ENCODE peak calls at places on chromosomes 7 and 10, in eight cellular contexts. O is cardiac muscle cell; V is thoracic aorta; B is keratinocyte; M is right atrium auricular region; X is CD8-positive, alpha-beta memory T cell; S is uterus; J is PC-9. W is an unnamed sample. For H3K4me1, the result is how much of the 10 kb centered on the place peaks cover.

GRCh38 chr10:6958254-6958653 is 378.2 kb upstream of the PRKCQ start:
- DNase-seq in V (no peak), S (no peak), O (peak), X (peak), J (no peak), M (no peak), B (no peak), W (no peak)

GRCh38 chr7:1985071-1985470 is 247.7 kb downstream of the MAD1L1 start:
- DNase-seq in V (no peak), J (no peak), S (no peak), B (no peak), M (no peak), X (no peak), O (no peak), W (no peak)

GRCh38 chr7:77428777-77429231 is 12.7 kb upstream of the GSAP start:
- DNase-seq in V (no peak), M (no peak), S (no peak), O (peak), X (no peak), B (no peak), J (no peak), W (no peak)

GRCh38 chr7:64947252-64948000 is 43.4 kb downstream of the ZNF117 start:
- DNase-seq in V (no peak), M (no peak), X (no peak), J (no peak), B (no peak), O (peak), S (no peak), W (no peak)

GRCh38 chr7:135349746-135350145 is 116.1 kb downstream of the STRA8 start:
- DNase-seq in X (no peak), O (no peak), B (no peak), M (no peak), S (no peak), J (no peak), V (no peak), W (no peak)

GRCh38 chr7:141600139-141600538 is 48.9 kb downstream of the AGK start:
- DNase-seq in O (no peak), S (no peak), J (no peak), X (no peak), V (no peak), B (no peak), M (no peak), W (no peak)

GRCh38 chr7:11754123-11754522 is 77.9 kb downstream of the THSD7A start:
- DNase-seq in V (no peak), M (no peak), X (no peak), O (no peak), J (no peak), B (no peak), S (no peak), W (no peak)

GRCh38 chr7:2821161-2821841 is 22.8 kb downstream of the GNA12 start:
- DNase-seq in X (no peak), O (no peak), M (no peak), J (peak), V (no peak), B (peak), S (no peak), W (no peak)

GRCh38 chr10:4353964-4354363 is 472.0 kb upstream of the AKR1E2 start:
- DNase-seq in V (no peak), S (no peak), X (no peak), J (no peak), M (no peak), B (no peak), O (no peak), W (no peak)

GRCh38 chr10:122051609-122052385 is 62.8 kb downstream of the TACC2 start:
- DNase-seq in M (no peak), V (no peak), S (peak), B (peak), O (peak), J (peak), X (no peak), W (no peak)

GRCh38 chr7:105760549-105761447 is 115.6 kb downstream of the ATXN7L1 start:
- DNase-seq in O (no peak), M (no peak), V (no peak), S (no peak), X (peak), B (no peak), J (no peak), W (no peak)

GRCh38 chr7:45035909-45036308 is 35.9 kb downstream of the CCM2 start:
- DNase-seq in O (no peak), X (no peak), J (no peak), V (no peak), M (no peak), S (no peak), B (no peak), W (no peak)

GRCh38 chr7:111137296-111138195 is 46.6 kb downstream of the LRRN3 start:
- DNase-seq in B (no peak), O (no peak), X (no peak), J (peak), S (no peak), V (no peak), M (no peak), W (no peak)

GRCh38 chr10:123930340-123931001 is 38.9 kb upstream of the CPXM2 start:
- DNase-seq in X (no peak), S (no peak), J (no peak), V (no peak), B (no peak), M (no peak), O (no peak), W (no peak)

GRCh38 chr7:17849504-17849903 is 90.8 kb downstream of the SNX13 start:
- DNase-seq in O (peak), J (no peak), B (no peak), V (no peak), S (no peak), M (no peak), X (no peak), W (no peak)

GRCh38 chr7:1024331-1024761 is 20.0 kb upstream of the GPR146 start:
- DNase-seq in M (no peak), J (no peak), B (no peak), X (no peak), S (no peak), O (no peak), V (no peak), W (no peak)

GRCh38 chr7:80977751-80978150 is 58.9 kb upstream of the SEMA3C start:
- DNase-seq in V (no peak), M (no peak), X (no peak), B (no peak), O (no peak), J (no peak), S (no peak), W (no peak)

GRCh38 chr10:63365976-63366765 is 99.6 kb downstream of the JMJD1C start:
- DNase-seq in B (no peak), V (no peak), X (no peak), J (no peak), S (no peak), O (no peak), M (no peak), W (no peak)
- H3K4me1 ChIP-seq in B (under half), V (under half), X (under half), J (under half), S (under half), O (under half), M (under half), W (under half)

GRCh38 chr7:103632972-103633371 is 187.0 kb upstream of the SLC26A5 start:
- DNase-seq in S (no peak), O (no peak), V (no peak), B (peak), M (no peak), X (no peak), J (no peak), W (no peak)

GRCh38 chr7:103636153-103636552 is 190.1 kb upstream of the SLC26A5 start:
- DNase-seq in O (no peak), S (no peak), J (no peak), B (no peak), V (no peak), X (no peak), M (no peak), W (no peak)

GRCh38 chr7:103637080-103637479 is 191.1 kb upstream of the SLC26A5 start:
- DNase-seq in S (no peak), X (no peak), O (no peak), V (no peak), B (peak), M (no peak), J (no peak), W (no peak)

GRCh38 chr7:103640031-103640779 is 194.2 kb upstream of the SLC26A5 start:
- DNase-seq in M (no peak), X (no peak), J (no peak), O (no peak), B (peak), V (no peak), S (no peak), W (no peak)

DNA sequence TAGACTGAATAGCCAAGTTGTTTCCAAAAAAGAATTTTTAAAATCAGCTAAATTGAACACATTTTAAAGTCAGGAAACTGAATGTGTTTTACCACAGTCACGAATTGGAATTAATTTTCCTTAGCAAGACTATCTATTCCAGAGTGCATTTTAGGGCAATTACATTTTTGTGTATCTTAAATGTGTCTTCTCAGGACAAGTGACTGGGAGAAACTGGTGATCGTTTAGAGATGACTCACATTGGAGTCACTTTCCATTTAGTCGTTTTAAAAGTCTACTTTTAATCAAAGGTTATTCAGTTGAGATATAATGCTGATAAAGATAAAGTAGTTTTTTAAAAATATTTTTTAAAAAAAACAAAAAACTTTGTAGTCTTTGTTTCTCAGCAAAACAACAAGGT is 191.7 kb upstream of the SLC26A5 start:
- DNase-seq in X (no peak), S (no peak), J (no peak), V (no peak), M (no peak), B (no peak), O (no peak), W (no peak)
- H3K4me1 ChIP-seq in X (under half), S (under half), J (under half), V (under half), M (under half), B (under half), O (under half), W (under half)

DNA sequence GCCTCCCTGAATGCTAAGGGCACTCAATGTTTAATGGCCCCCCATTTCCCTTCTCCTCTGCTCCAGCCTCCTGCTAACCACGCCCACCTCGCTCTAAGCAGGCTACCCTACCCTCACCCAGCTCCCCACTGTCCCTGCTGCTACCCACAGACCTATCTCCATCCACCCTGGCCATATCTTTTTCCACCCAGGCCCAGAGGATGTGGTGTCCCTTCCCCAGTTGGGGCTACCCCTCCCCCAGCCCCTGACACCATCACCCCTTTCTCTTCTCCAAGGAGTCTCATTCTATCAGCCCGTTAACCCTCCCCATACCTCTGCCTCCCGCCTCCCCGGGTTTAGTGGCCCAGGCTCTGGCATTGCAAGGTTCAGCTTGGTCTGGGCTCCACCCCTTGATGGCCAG is 28.9 kb upstream of the PPIF start:
- DNase-seq in V (no peak), M (no peak), B (no peak), O (no peak), J (no peak), X (no peak), S (no peak), W (no peak)
- H3K4me1 ChIP-seq in V (under half), M (under half), B (half or more), O (under half), J (half or more), X (half or more), S (under half), W (under half)

DNA sequence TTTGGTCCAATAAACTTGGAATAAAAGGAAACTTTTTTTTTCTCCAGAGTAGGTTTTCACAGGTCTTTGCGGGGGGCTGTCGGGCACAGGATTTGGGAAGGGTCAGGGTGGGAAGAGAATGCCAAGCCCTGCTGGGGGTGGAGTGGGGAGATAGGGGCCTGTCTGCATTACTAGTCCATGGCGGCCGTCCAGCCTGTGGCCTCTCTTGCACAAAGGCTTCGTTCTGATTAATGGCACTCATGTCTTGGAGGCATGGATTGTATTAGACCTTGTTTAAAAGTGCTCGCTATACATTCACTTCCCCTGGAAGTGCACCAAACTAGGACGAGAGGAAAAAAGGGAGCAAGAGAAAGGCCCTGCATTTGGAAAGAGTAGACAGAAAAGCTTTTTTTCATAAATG is 37.2 kb downstream of the LRMDA start:
- DNase-seq in O (no peak), S (peak), B (no peak), X (no peak), M (no peak), V (no peak), J (no peak), W (no peak)
- H3K4me1 ChIP-seq in O (under half), S (under half), B (under half), X (under half), M (under half), V (under half), J (under half), W (under half)

GRCh38 chr7:32872421-32872820 is 19.1 kb downstream of the KBTBD2 start:
- DNase-seq in V (no peak), B (no peak), J (no peak), M (no peak), O (no peak), X (no peak), S (no peak), W (no peak)
- H3K4me1 ChIP-seq in V (under half), B (under half), J (under half), M (under half), O (under half), X (under half), S (under half), W (under half)

GRCh38 chr10:110931769-110932381 is 12.5 kb downstream of the SHOC2 start:
- DNase-seq in S (no peak), O (peak), B (no peak), X (no peak), J (no peak), V (no peak), M (no peak), W (no peak)

GRCh38 chr10:110932505-110933180 is 13.2 kb downstream of the SHOC2 start:
- DNase-seq in J (no peak), V (no peak), S (no peak), X (no peak), B (no peak), M (no peak), O (no peak), W (no peak)

GRCh38 chr10:110923856-110924493 is 4.6 kb downstream of the SHOC2 start:
- DNase-seq in X (no peak), M (no peak), B (no peak), O (no peak), V (no peak), S (no peak), J (no peak), W (no peak)

GRCh38 chr10:110927461-110927860 is 8.1 kb downstream of the SHOC2 start:
- DNase-seq in M (no peak), S (no peak), O (no peak), J (no peak), V (no peak), X (no peak), B (no peak), W (no peak)
- H3K4me1 ChIP-seq in M (under half), S (under half), O (under half), J (under half), V (under half), X (under half), B (under half), W (half or more)

W was measured in vagina.